ENCODE peak calls at places on chromosomes 11 and 22, in seven cellular contexts. P, Z, W, F, X, A and T are unnamed samples.

GRCh38 chr11:108218912-108219783 is 3.3 kb downstream of the NPAT start:
- DNase-seq in P (no peak), Z (no peak), W (no peak), F (no peak), X (no peak), A (no peak), T (no peak)

GRCh38 chr22:42939941-42940653 is 74.9 kb downstream of the PACSIN2 start:
- DNase-seq in P (peak; percentile 72), Z (no peak), W (no peak), F (no peak), X (peak; percentile 66), A (no peak), T (no peak)

GRCh38 chr11:57459112-57460016 is 964 bp upstream of the RTN4RL2 start:
- DNase-seq in P (no peak), Z (no peak), W (no peak), F (no peak), X (no peak), A (no peak), T (no peak)

GRCh38 chr11:48172818-48173609 is 43.6 kb upstream of the OR4B1 start:
- DNase-seq in P (peak; percentile 32), Z (peak; percentile 42), W (no peak), F (peak; percentile 21), X (peak; percentile 57), A (peak; percentile 67), T (peak; percentile 55)

GRCh38 chr11:109680127-109680526 is 258.1 kb downstream of the C11orf87 start:
- DNase-seq in P (peak; percentile 46), Z (no peak), W (no peak), F (no peak), X (no peak), A (no peak), T (no peak)

GRCh38 chr11:94678236-94678635 is 89.9 kb upstream of the AMOTL1 start:
- DNase-seq in P (peak; percentile 84), Z (no peak), W (no peak), F (no peak), X (no peak), A (no peak), T (no peak)

GRCh38 chr11:353315-353857 is 15.9 kb upstream of the B4GALNT4 start:
- DNase-seq in P (no peak), Z (peak; percentile 92), W (no peak), F (no peak), X (peak; percentile 73), A (peak; percentile 88), T (no peak)

GRCh38 chr22:35839811-35840739 is 122.4 kb downstream of the APOL5 start:
- DNase-seq in P (peak; percentile 98), Z (peak; percentile 83), W (no peak), F (no peak), X (peak; percentile 84), A (peak; percentile 88), T (peak; percentile 85)

GRCh38 chr11:2693271-2693833 is 6.4 kb downstream of the KCNQ1OT1 start:
- DNase-seq in P (no peak), Z (peak; percentile 9), W (no peak), F (no peak), X (no peak), A (no peak), T (peak; percentile 25)

GRCh38 chr11:76694664-76695063 is 24.1 kb upstream of the LRRC32 start:
- DNase-seq in P (peak; percentile 37), Z (no peak), W (no peak), F (no peak), X (no peak), A (no peak), T (no peak)

GRCh38 chr11:10005955-10006525 is 288.0 kb downstream of the SBF2 start:
- DNase-seq in P (no peak), Z (no peak), W (no peak), F (no peak), X (no peak), A (no peak), T (no peak)

GRCh38 chr11:74468521-74469280 is 1.4 kb upstream of the KCNE3 start:
- DNase-seq in P (no peak), Z (no peak), W (no peak), F (no peak), X (no peak), A (no peak), T (no peak)

GRCh38 chr11:45151362-45151982 is 5.0 kb downstream of the PRDM11 start:
- DNase-seq in P (no peak), Z (no peak), W (no peak), F (no peak), X (no peak), A (no peak), T (no peak)

GRCh38 chr11:12122083-12122482 is 11.7 kb downstream of the MICAL2 start:
- DNase-seq in P (no peak), Z (no peak), W (no peak), F (no peak), X (peak; percentile 56), A (no peak), T (no peak)

GRCh38 chr11:62392944-62393628 is 25.7 kb upstream of the SCGB1A1 start:
- DNase-seq in P (peak; percentile 43), Z (no peak), W (no peak), F (no peak), X (no peak), A (no peak), T (no peak)

GRCh38 chr11:46535688-46536087 is 58.1 kb downstream of the AMBRA1 start:
- DNase-seq in P (no peak), Z (no peak), W (no peak), F (no peak), X (no peak), A (no peak), T (no peak)

GRCh38 chr11:46537121-46537520 is 56.7 kb downstream of the AMBRA1 start:
- DNase-seq in P (no peak), Z (no peak), W (no peak), F (no peak), X (no peak), A (no peak), T (no peak)

GRCh38 chr11:46534713-46535112 is 59.1 kb downstream of the AMBRA1 start:
- DNase-seq in P (no peak), Z (no peak), W (no peak), F (no peak), X (no peak), A (no peak), T (no peak)

GRCh38 chr11:46541593-46542371 is 52.0 kb downstream of the AMBRA1 start:
- DNase-seq in P (no peak), Z (no peak), W (no peak), F (no peak), X (peak; percentile 87), A (peak; percentile 44), T (peak; percentile 87)

DNA sequence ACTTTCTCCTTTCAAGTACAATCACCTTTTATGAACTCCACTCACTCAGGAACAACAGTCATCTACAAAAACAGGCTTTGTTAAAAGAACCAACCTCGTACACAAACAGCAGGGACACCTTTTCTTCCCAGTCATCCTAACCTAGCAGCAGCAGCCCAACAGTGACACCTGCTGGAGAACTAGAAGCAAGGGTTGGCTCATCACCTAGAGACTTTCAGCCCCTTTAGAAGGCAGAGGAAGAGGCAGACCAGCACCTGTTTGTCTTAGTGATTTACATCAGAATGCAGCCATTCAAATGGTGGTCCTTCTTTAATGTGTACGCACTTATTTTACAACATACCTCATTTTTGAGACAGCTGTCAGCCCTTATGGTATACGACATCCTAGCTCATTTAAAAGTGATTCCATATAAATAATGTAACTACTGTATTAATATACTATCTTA is 56.0 kb downstream of the AMBRA1 start:
- DNase-seq in P (peak; percentile 76), Z (no peak), W (no peak), F (peak; percentile 19), X (peak; percentile 55), A (peak; percentile 71), T (no peak)
- TF ChIP-seq CTCF in P (peak; percentile 99), Z (peak; percentile 68), W (peak; percentile 95), F (peak; percentile 93), X (peak; percentile 87), A (peak; percentile 90), T (peak; percentile 76)

DNA sequence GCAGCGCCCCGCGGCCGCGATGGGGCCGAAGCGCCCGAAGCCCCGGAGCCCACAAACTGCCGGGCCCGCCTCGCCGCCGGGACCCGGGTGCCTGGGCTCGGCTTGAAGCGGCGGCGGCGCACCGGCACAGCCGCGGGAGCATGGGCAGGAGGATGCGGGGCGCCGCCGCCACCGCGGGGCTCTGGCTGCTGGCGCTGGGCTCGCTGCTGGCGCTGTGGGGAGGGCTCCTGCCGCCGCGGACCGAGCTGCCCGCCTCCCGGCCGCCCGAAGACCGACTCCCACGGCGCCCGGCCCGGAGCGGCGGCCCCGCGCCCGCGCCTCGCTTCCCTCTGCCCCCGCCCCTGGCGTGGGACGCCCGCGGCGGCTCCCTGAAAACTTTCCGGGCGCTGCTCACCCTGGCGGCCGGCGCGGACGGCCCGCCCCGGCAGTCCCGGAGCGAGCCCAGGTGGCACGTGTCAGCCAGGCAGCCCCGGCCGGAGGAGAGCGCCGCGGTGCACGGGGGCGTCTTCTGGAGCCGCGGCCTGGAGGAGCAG is 303 bp downstream of the FJX1 start:
- DNase-seq in P (peak; percentile 61), Z (no peak), W (no peak), F (no peak), X (peak; percentile 49), A (peak; percentile 12), T (no peak)
- H3K27ac ChIP-seq in P (peak overlapping the region; percentile 76), Z (peak overlapping the region; percentile 48), W (no peak overlapping the region), F (no peak overlapping the region), X (peak overlapping the region; percentile 76), A (peak overlapping the region; percentile 65), T (peak overlapping the region; percentile 76)

GRCh38 chr11:130994043-130994442 is 77.8 kb upstream of the SNX19 start:
- DNase-seq in P (no peak), Z (no peak), W (no peak), F (no peak), X (no peak), A (no peak), T (no peak)
- TF ChIP-seq CTCF in P (no peak), Z (no peak), W (no peak), F (no peak), X (no peak), A (no peak), T (no peak)

GRCh38 chr11:120090411-120090810 is 47.5 kb downstream of the TRIM29 start:
- DNase-seq in P (peak; percentile 14), Z (no peak), W (no peak), F (no peak), X (no peak), A (no peak), T (no peak)

GRCh38 chr11:120091701-120092100 is 46.2 kb downstream of the TRIM29 start:
- DNase-seq in P (no peak), Z (no peak), W (no peak), F (no peak), X (no peak), A (no peak), T (no peak)

GRCh38 chr11:120091121-120091520 is 46.8 kb downstream of the TRIM29 start:
- DNase-seq in P (no peak), Z (no peak), W (no peak), F (no peak), X (no peak), A (no peak), T (no peak)

GRCh38 chr11:120088056-120088455 is 49.9 kb downstream of the TRIM29 start:
- DNase-seq in P (no peak), Z (no peak), W (no peak), F (no peak), X (no peak), A (no peak), T (no peak)

GRCh38 chr11:120089036-120090001 is 48.6 kb downstream of the TRIM29 start:
- DNase-seq in P (no peak), Z (no peak), W (no peak), F (no peak), X (no peak), A (peak; percentile 8), T (no peak)
- H3K27ac ChIP-seq in P (no peak overlapping the region), Z (no peak overlapping the region), W (no peak overlapping the region), F (no peak overlapping the region), X (no peak overlapping the region), A (no peak overlapping the region), T (no peak overlapping the region)